ENCODE peak calls at places on chromosomes 12 and 14, in four cellular contexts. J is AG10803, D is NCI-H1105, F is left colon. R is an unnamed sample.

GRCh38 chr12:98532687-98533304 is 17.4 kb downstream of the TMPO start:
- DNase-seq in J (peak), D (peak), F (no peak), R (no peak)

GRCh38 chr12:58978717-58979116 is 58.4 kb upstream of the LRIG3 start:
- DNase-seq in J (no peak), D (no peak), F (no peak), R (no peak)

GRCh38 chr12:54304187-54304810 is 3.5 kb upstream of the NFE2 start:
- DNase-seq in J (peak), D (no peak), F (peak), R (no peak)

GRCh38 chr14:36281309-36281708 is 39.1 kb downstream of the MBIP start:
- DNase-seq in J (no peak), D (no peak), F (no peak), R (peak)

GRCh38 chr14:52922656-52923055 is 28.2 kb downstream of the FERMT2 start:
- DNase-seq in J (peak), D (no peak), F (no peak), R (peak)

GRCh38 chr12:50192908-50193307 is 25.7 kb upstream of the CERS5 start:
- DNase-seq in J (peak), D (no peak), F (no peak), R (no peak)

GRCh38 chr12:49655595-49656236 is 32.4 kb downstream of the PRPF40B start:
- DNase-seq in J (no peak), D (no peak), F (no peak), R (no peak)

GRCh38 chr12:102331419-102331818 is 133.8 kb upstream of the PMCH start:
- DNase-seq in J (no peak), D (no peak), F (no peak), R (no peak)

GRCh38 chr12:51371295-51371953 is 19.8 kb downstream of the GALNT6 start:
- DNase-seq in J (peak), D (no peak), F (no peak), R (peak)